ENCODE peak calls at places on chromosomes 3 and 15, in seven cellular contexts. One of them, this sample, is unnamed.

GRCh38 chr3:71601811-71602210 is 18.3 kb upstream of the FOXP1 start:
- DNase-seq in choroid plexus epithelial cell: peak
- DNase-seq in epithelial cell of esophagus: peak
- DNase-seq in heart right ventricle: no peak
- DNase-seq in substantia nigra: no peak
- DNase-seq in SHP77: no peak
- DNase-seq in endodermal cell: no peak
- DNase-seq in this sample: no peak

GRCh38 chr3:29764059-29764458 is 483.2 kb downstream of the RBMS3 start:
- DNase-seq in choroid plexus epithelial cell: peak
- DNase-seq in epithelial cell of esophagus: peak
- DNase-seq in heart right ventricle: no peak
- DNase-seq in substantia nigra: no peak
- DNase-seq in SHP77: no peak
- DNase-seq in endodermal cell: no peak
- DNase-seq in this sample: no peak

GRCh38 chr3:50671331-50671730 is 3.4 kb upstream of the DOCK3 start:
- DNase-seq in choroid plexus epithelial cell: peak
- DNase-seq in epithelial cell of esophagus: peak
- DNase-seq in heart right ventricle: no peak
- DNase-seq in substantia nigra: no peak
- DNase-seq in SHP77: peak
- DNase-seq in endodermal cell: peak
- DNase-seq in this sample: no peak

GRCh38 chr3:86563358-86563970 is 427.5 kb downstream of the VGLL3 start:
- DNase-seq in choroid plexus epithelial cell: peak
- DNase-seq in epithelial cell of esophagus: peak
- DNase-seq in heart right ventricle: no peak
- DNase-seq in substantia nigra: no peak
- DNase-seq in SHP77: peak
- DNase-seq in endodermal cell: no peak
- DNase-seq in this sample: no peak

GRCh38 chr3:47057212-47057671 is 77.8 kb downstream of the NBEAL2 start:
- DNase-seq in choroid plexus epithelial cell: peak
- DNase-seq in epithelial cell of esophagus: peak
- DNase-seq in heart right ventricle: no peak
- DNase-seq in substantia nigra: no peak
- DNase-seq in SHP77: no peak
- DNase-seq in endodermal cell: no peak
- DNase-seq in this sample: no peak

GRCh38 chr15:63599401-63600000 is 2.3 kb downstream of the FBXL22 start:
- DNase-seq in choroid plexus epithelial cell: peak
- DNase-seq in epithelial cell of esophagus: peak
- DNase-seq in heart right ventricle: peak
- DNase-seq in substantia nigra: peak
- DNase-seq in SHP77: no peak
- DNase-seq in endodermal cell: peak
- DNase-seq in this sample: peak

GRCh38 chr15:33526532-33526931 is 215.8 kb downstream of the RYR3 start:
- DNase-seq in choroid plexus epithelial cell: no peak
- DNase-seq in epithelial cell of esophagus: peak
- DNase-seq in heart right ventricle: no peak
- DNase-seq in substantia nigra: no peak
- DNase-seq in SHP77: no peak
- DNase-seq in endodermal cell: no peak
- DNase-seq in this sample: no peak

GRCh38 chr15:34853001-34853758 is 57.8 kb upstream of the ACTC1 start:
- DNase-seq in choroid plexus epithelial cell: peak
- DNase-seq in epithelial cell of esophagus: no peak
- DNase-seq in heart right ventricle: no peak
- DNase-seq in substantia nigra: no peak
- DNase-seq in SHP77: no peak
- DNase-seq in endodermal cell: no peak
- DNase-seq in this sample: no peak

GRCh38 chr3:44648564-44649229 is at the start of gene ZNF35:
- DNase-seq in choroid plexus epithelial cell: peak
- DNase-seq in epithelial cell of esophagus: peak
- DNase-seq in heart right ventricle: peak
- DNase-seq in substantia nigra: peak
- DNase-seq in SHP77: peak
- DNase-seq in endodermal cell: peak
- DNase-seq in this sample: peak

GRCh38 chr15:70356919-70357318 is 259.2 kb upstream of the TLE3 start:
- DNase-seq in choroid plexus epithelial cell: peak
- DNase-seq in epithelial cell of esophagus: no peak
- DNase-seq in heart right ventricle: no peak
- DNase-seq in substantia nigra: no peak
- DNase-seq in SHP77: no peak
- DNase-seq in endodermal cell: peak
- DNase-seq in this sample: no peak

GRCh38 chr15:40340740-40341400 is at the start of gene CCDC9B:
- DNase-seq in choroid plexus epithelial cell: peak
- DNase-seq in epithelial cell of esophagus: peak
- DNase-seq in heart right ventricle: peak
- DNase-seq in substantia nigra: peak
- DNase-seq in SHP77: peak
- DNase-seq in endodermal cell: no peak
- DNase-seq in this sample: no peak

GRCh38 chr3:175552929-175553328 is 693.8 kb downstream of the NAALADL2 start:
- DNase-seq in choroid plexus epithelial cell: no peak
- DNase-seq in epithelial cell of esophagus: no peak
- DNase-seq in heart right ventricle: no peak
- DNase-seq in substantia nigra: no peak
- DNase-seq in SHP77: no peak
- DNase-seq in endodermal cell: no peak
- DNase-seq in this sample: no peak

GRCh38 chr3:79766474-79767193 is 1.2 kb downstream of the ROBO1 start:
- DNase-seq in choroid plexus epithelial cell: peak
- DNase-seq in epithelial cell of esophagus: no peak
- DNase-seq in heart right ventricle: no peak
- DNase-seq in substantia nigra: no peak
- DNase-seq in SHP77: no peak
- DNase-seq in endodermal cell: peak
- DNase-seq in this sample: no peak

GRCh38 chr15:33211409-33211808 is 16.9 kb upstream of the FMN1 start:
- DNase-seq in choroid plexus epithelial cell: peak
- DNase-seq in epithelial cell of esophagus: no peak
- DNase-seq in heart right ventricle: no peak
- DNase-seq in substantia nigra: no peak
- DNase-seq in SHP77: peak
- DNase-seq in endodermal cell: no peak
- DNase-seq in this sample: no peak

GRCh38 chr3:128079823-128080222 is 27.6 kb downstream of the SEC61A1 start:
- DNase-seq in choroid plexus epithelial cell: no peak
- DNase-seq in epithelial cell of esophagus: no peak
- DNase-seq in heart right ventricle: no peak
- DNase-seq in substantia nigra: no peak
- DNase-seq in SHP77: no peak
- DNase-seq in endodermal cell: peak
- DNase-seq in this sample: no peak

GRCh38 chr15:92904832-92905640 is 4.9 kb downstream of the CHD2 start:
- DNase-seq in choroid plexus epithelial cell: no peak
- DNase-seq in epithelial cell of esophagus: no peak
- DNase-seq in heart right ventricle: no peak
- DNase-seq in substantia nigra: no peak
- DNase-seq in SHP77: no peak
- DNase-seq in endodermal cell: no peak
- DNase-seq in this sample: no peak

GRCh38 chr3:118801899-118802298 is 232.7 kb downstream of the IGSF11 start:
- DNase-seq in choroid plexus epithelial cell: no peak
- DNase-seq in epithelial cell of esophagus: no peak
- DNase-seq in heart right ventricle: peak
- DNase-seq in substantia nigra: no peak
- DNase-seq in SHP77: peak
- DNase-seq in endodermal cell: no peak
- DNase-seq in this sample: no peak

GRCh38 chr15:48966595-48967301 is 3.0 kb upstream of the SHC4 start:
- DNase-seq in choroid plexus epithelial cell: peak
- DNase-seq in epithelial cell of esophagus: peak
- DNase-seq in heart right ventricle: no peak
- DNase-seq in substantia nigra: no peak
- DNase-seq in SHP77: no peak
- DNase-seq in endodermal cell: no peak
- DNase-seq in this sample: no peak

GRCh38 chr15:40175160-40175559 is 14.3 kb downstream of the BUB1B start:
- DNase-seq in choroid plexus epithelial cell: peak
- DNase-seq in epithelial cell of esophagus: no peak
- DNase-seq in heart right ventricle: no peak
- DNase-seq in substantia nigra: no peak
- DNase-seq in SHP77: no peak
- DNase-seq in endodermal cell: no peak
- DNase-seq in this sample: no peak

GRCh38 chr15:38069506-38069905 is 135.1 kb downstream of the TMCO5A start:
- DNase-seq in choroid plexus epithelial cell: peak
- DNase-seq in epithelial cell of esophagus: peak
- DNase-seq in heart right ventricle: no peak
- DNase-seq in substantia nigra: no peak
- DNase-seq in SHP77: no peak
- DNase-seq in endodermal cell: no peak
- DNase-seq in this sample: no peak